ENCODE peak calls at places on chromosomes 5 and 9, in five cellular contexts. One of them, this sample, is unnamed.
A peak's percentile ranks its signal among the peaks of the same experiment; 100 is the strongest.

GRCh38 chr5:107303163-107303562 is 367.6 kb downstream of the EFNA5 start:
- DNase-seq in PC-9: no peak
- DNase-seq in tibial artery: no peak
- DNase-seq in GM12878: no peak
- DNase-seq in tibial nerve: no peak
- DNase-seq in this sample: no peak

GRCh38 chr9:4933177-4933576 is 51.9 kb upstream of the JAK2 start:
- DNase-seq in tibial artery: no peak
- DNase-seq in tibial nerve: no peak
- DNase-seq in GM12878: no peak
- DNase-seq in PC-9: no peak
- DNase-seq in this sample: no peak

GRCh38 chr9:94623253-94623652 is 16.1 kb downstream of the FBP1 start:
- DNase-seq in tibial nerve: no peak
- DNase-seq in PC-9: no peak
- DNase-seq in GM12878: no peak
- DNase-seq in tibial artery: peak; percentile 28
- DNase-seq in this sample: peak; percentile 53

GRCh38 chr9:104831681-104832080 is 67.8 kb downstream of the NIPSNAP3B start:
- DNase-seq in tibial nerve: no peak
- DNase-seq in GM12878: no peak
- DNase-seq in tibial artery: no peak
- DNase-seq in PC-9: no peak
- DNase-seq in this sample: no peak

GRCh38 chr5:156326718-156327259 is at the start of gene SGCD:
- DNase-seq in PC-9: no peak
- DNase-seq in GM12878: no peak
- DNase-seq in tibial artery: peak; percentile 60
- DNase-seq in tibial nerve: peak; percentile 38
- DNase-seq in this sample: peak; percentile 88

GRCh38 chr5:2030131-2030530 is 147.4 kb upstream of the IRX4 start:
- DNase-seq in tibial nerve: no peak
- DNase-seq in PC-9: no peak
- DNase-seq in GM12878: no peak
- DNase-seq in tibial artery: no peak
- DNase-seq in this sample: no peak

GRCh38 chr5:169344629-169345028 is 43.7 kb upstream of the SLIT3 start:
- DNase-seq in tibial nerve: no peak
- DNase-seq in tibial artery: peak; percentile 60
- DNase-seq in GM12878: no peak
- DNase-seq in PC-9: no peak
- DNase-seq in this sample: no peak

GRCh38 chr5:138338411-138339085 is 482 bp downstream of the FAM53C start:
- DNase-seq in tibial artery: no peak
- DNase-seq in PC-9: no peak
- DNase-seq in GM12878: no peak
- DNase-seq in tibial nerve: no peak
- DNase-seq in this sample: no peak

GRCh38 chr5:31537856-31538255 is 5.8 kb downstream of the C5orf22 start:
- DNase-seq in tibial artery: no peak
- DNase-seq in tibial nerve: no peak
- DNase-seq in GM12878: no peak
- DNase-seq in PC-9: peak; percentile 22
- DNase-seq in this sample: no peak

GRCh38 chr5:138699482-138699881 is 53.7 kb upstream of the CTNNA1 start:
- DNase-seq in PC-9: no peak
- DNase-seq in tibial nerve: no peak
- DNase-seq in tibial artery: no peak
- DNase-seq in GM12878: no peak
- DNase-seq in this sample: no peak

GRCh38 chr5:81879936-81880335 is 91.9 kb upstream of the ATG10 start:
- DNase-seq in GM12878: no peak
- DNase-seq in tibial artery: no peak
- DNase-seq in tibial nerve: no peak
- DNase-seq in PC-9: no peak
- DNase-seq in this sample: no peak

GRCh38 chr5:53908752-53909151 is 348.3 kb downstream of the NDUFS4 start:
- DNase-seq in tibial nerve: no peak
- DNase-seq in PC-9: no peak
- DNase-seq in tibial artery: no peak
- DNase-seq in GM12878: no peak
- DNase-seq in this sample: no peak

DNA sequence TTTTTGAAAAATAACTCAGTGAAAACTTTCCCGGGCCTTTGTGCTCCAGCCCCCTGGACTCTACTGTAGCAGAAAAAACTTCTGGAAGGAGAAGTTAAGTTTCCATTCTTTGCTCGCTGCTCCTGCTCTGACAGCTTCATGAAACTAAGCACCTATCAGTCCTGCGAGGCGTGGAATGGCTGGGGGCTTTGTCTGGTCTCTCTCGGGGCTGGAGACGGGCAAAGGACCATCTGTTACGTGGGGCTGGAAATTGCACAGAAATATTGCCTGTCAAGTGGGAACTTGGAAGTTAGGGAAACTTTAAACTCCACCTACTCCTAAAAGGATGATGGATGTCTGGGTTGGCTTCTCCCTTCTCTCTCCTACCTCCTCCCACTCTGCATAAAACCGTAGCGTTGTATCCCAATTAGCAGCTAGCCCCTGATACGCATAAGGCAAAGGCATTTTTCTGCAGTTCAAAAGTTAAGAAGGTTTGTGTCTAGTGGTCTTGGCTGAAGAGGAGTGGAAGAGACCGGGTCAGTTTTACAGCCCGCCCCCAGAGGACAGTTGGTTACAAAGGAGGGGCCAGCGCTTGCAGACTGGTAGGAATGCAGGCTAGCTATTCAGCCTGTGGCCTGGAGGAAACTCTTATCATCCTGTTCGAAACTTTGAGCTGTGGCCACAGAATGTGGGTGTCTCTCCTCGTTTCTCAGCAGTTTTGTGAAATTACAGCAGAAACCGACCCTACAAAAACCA is 1.2 kb downstream of the FBXL7 start:
- DNase-seq in tibial artery: peak; percentile 45
- DNase-seq in PC-9: no peak
- DNase-seq in GM12878: no peak
- DNase-seq in tibial nerve: peak; percentile 26
- DNase-seq in this sample: peak; percentile 55
- TF ChIP-seq CTCF in tibial artery: peak; percentile 21
- TF ChIP-seq CTCF in PC-9: no peak
- TF ChIP-seq CTCF in GM12878: no peak
- TF ChIP-seq CTCF in tibial nerve: no peak
- TF ChIP-seq CTCF in this sample: no peak

GRCh38 chr5:76735762-76736545 is 20.0 kb downstream of the F2R start:
- DNase-seq in GM12878: no peak
- DNase-seq in PC-9: no peak
- DNase-seq in tibial artery: no peak
- DNase-seq in tibial nerve: no peak
- DNase-seq in this sample: no peak

GRCh38 chr5:76733049-76733417 is 17.1 kb downstream of the F2R start:
- DNase-seq in tibial nerve: no peak
- DNase-seq in tibial artery: no peak
- DNase-seq in PC-9: no peak
- DNase-seq in GM12878: peak; percentile 96
- DNase-seq in this sample: no peak

GRCh38 chr5:76737846-76738245 is 21.9 kb downstream of the F2R start:
- DNase-seq in PC-9: no peak
- DNase-seq in GM12878: no peak
- DNase-seq in tibial nerve: no peak
- DNase-seq in tibial artery: no peak
- DNase-seq in this sample: no peak

GRCh38 chr5:76736679-76737078 is 20.8 kb downstream of the F2R start:
- DNase-seq in GM12878: no peak
- DNase-seq in tibial artery: no peak
- DNase-seq in tibial nerve: no peak
- DNase-seq in PC-9: no peak
- DNase-seq in this sample: no peak

DNA sequence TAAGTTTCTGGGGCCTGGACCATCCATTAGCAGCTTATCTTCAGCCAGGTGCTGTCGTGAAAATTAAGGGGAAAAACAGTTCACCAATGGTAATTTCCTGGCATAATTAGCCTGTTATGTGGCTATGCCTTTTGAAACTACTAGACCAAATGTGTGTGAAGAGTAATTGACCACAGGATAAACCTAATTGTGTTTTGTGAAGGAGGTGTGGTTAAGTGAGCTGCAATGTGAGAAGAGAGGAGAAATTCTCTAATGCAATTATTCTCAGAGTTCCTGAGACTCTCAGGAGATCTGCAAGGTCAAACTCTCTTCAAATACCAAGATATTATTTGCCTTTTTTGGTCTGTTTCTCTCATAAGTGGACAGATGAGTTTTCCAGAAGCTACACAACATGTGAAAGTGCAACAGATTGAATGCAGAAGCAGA is 21.2 kb downstream of the F2R start:
- DNase-seq in tibial artery: no peak
- DNase-seq in PC-9: no peak
- DNase-seq in GM12878: peak; percentile 96
- DNase-seq in tibial nerve: no peak
- DNase-seq in this sample: no peak
- H3K4me1 ChIP-seq in tibial artery: no peaks in the 10 kb centered on the region
- H3K4me1 ChIP-seq in PC-9: peaks cover 14% of the 10 kb centered on the region
- H3K4me1 ChIP-seq in GM12878: peaks cover 40% of the 10 kb centered on the region
- H3K4me1 ChIP-seq in tibial nerve: no peaks in the 10 kb centered on the region
- H3K4me1 ChIP-seq in this sample: no peaks in the 10 kb centered on the region

GRCh38 chr5:128546658-128547281 is 8.7 kb upstream of the FBN2 start:
- DNase-seq in tibial artery: no peak
- DNase-seq in GM12878: no peak
- DNase-seq in tibial nerve: no peak
- DNase-seq in PC-9: peak; percentile 35
- DNase-seq in this sample: no peak
- TF ChIP-seq CTCF in tibial artery: no peak
- TF ChIP-seq CTCF in GM12878: no peak
- TF ChIP-seq CTCF in tibial nerve: no peak
- TF ChIP-seq CTCF in PC-9: no peak
- TF ChIP-seq CTCF in this sample: no peak

DNA sequence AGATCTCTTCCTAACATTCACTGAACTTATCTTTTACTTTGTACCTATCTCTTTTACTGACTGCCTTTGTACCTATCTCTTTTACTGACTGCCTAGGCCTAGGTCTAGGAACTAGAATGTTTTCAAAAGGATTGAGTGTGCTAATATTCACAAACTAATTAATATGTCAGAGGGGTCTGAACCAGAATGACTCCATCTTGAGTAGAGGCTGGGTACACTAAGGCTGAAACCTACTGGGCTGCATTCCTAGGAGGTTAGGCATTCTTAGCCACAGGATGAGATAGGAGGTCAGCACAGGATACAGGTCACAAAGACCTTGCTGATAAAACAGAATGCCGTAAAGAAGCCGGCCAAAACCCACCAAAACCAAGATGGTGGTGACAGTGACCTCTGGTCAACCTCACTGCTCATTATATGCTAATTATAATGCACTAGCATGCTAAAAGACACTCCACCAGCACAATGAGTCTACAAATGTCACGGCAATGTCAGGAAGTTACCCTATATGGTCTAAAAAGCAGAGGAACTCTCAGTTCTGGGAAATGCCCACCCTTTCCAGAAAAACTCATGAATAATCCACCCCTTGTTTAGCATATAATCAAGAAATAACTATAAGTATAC is 2.5 kb upstream of the RHOBTB3 start:
- DNase-seq in GM12878: no peak
- DNase-seq in tibial artery: no peak
- DNase-seq in tibial nerve: no peak
- DNase-seq in PC-9: peak; percentile 73
- DNase-seq in this sample: no peak
- H3K4me1 ChIP-seq in GM12878: peaks cover 21% of the 10 kb centered on the region
- H3K4me1 ChIP-seq in tibial artery: peaks cover 7% of the 10 kb centered on the region
- H3K4me1 ChIP-seq in tibial nerve: peaks cover 25% of the 10 kb centered on the region
- H3K4me1 ChIP-seq in PC-9: peaks cover 59% of the 10 kb centered on the region
- H3K4me1 ChIP-seq in this sample: peaks cover 33% of the 10 kb centered on the region

DNA sequence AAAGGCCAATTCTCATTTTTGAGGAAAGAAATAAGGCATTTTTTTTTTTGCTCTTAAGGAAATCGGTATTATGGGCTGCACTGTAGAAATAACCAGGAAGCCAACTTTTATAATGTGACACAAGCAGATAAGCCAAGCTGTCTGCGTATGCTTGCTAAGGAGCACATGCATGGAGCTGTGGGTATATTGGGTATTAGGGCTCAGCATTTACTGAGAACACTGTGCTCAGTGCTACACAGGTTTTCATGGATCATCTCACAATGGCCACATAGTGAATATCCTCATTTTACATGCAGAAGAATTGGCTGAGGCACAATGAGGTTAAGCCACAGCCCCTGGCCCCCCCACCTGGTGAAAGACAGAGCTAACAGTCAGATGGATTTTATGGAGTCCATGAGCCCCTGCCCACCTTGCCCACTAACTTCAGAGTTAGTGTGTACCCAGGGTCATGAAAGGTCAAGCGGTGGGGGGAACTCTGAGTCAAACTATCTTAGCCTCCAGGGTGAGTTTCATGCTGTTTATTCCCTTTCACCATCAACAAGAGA is 204.8 kb downstream of the SPATA31A6 start:
- DNase-seq in tibial artery: no peak
- DNase-seq in GM12878: no peak
- DNase-seq in PC-9: no peak
- DNase-seq in tibial nerve: no peak
- DNase-seq in this sample: no peak
- TF ChIP-seq CTCF in tibial artery: no peak
- TF ChIP-seq CTCF in GM12878: no peak
- TF ChIP-seq CTCF in PC-9: no peak
- TF ChIP-seq CTCF in tibial nerve: no peak
- TF ChIP-seq CTCF in this sample: no peak

DNA sequence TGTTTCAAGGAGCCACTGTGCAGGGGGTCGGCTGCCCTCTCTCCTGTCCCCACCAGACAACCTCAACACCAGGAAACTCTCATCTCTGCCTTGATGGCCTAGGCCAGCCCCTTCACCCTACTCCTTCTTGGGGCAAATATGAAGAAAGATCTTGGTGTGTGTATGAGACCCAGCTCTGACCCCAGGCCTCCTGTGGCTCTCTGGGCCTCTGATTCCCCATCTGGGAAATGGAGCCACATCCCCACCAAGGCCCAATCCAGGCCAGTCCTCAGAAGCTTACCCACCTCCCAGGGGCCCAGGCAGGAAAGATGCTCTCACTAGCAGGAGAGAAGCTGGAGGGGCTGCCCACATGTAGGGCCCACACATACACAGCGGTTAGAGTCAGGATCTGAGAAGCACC is 38.9 kb downstream of the BICD2 start:
- DNase-seq in tibial artery: no peak
- DNase-seq in PC-9: no peak
- DNase-seq in tibial nerve: no peak
- DNase-seq in GM12878: no peak
- DNase-seq in this sample: no peak
- H3K4me1 ChIP-seq in tibial artery: peaks cover 5% of the 10 kb centered on the region
- H3K4me1 ChIP-seq in PC-9: no peaks in the 10 kb centered on the region
- H3K4me1 ChIP-seq in tibial nerve: peaks cover 33% of the 10 kb centered on the region
- H3K4me1 ChIP-seq in GM12878: peaks cover 45% of the 10 kb centered on the region
- H3K4me1 ChIP-seq in this sample: peaks cover 4% of the 10 kb centered on the region

This sample was measured in psoas muscle.